ENCODE peak calls at places on chromosomes 5 and 9, in ten cellular contexts. N is GM10248, B is NCI-H1092, S is HT1080, A is cardiac fibroblast, P is SK-N-SH, T is neural crest cell, M is fibroblast of lung, Y is left kidney, C is amniotic stem cell. V is an unnamed sample.

GRCh38 chr9:111661802-111662491 is 542 bp downstream of the GNG10 start:
- DNase-seq in B (peak; percentile 9), A (peak; percentile 41), Y (peak; percentile 81), S (peak; percentile 25), P (peak; percentile 87), T (peak; percentile 35), N (peak; percentile 55), C (peak; percentile 18), M (peak; percentile 34), V (peak; percentile 75)

GRCh38 chr9:129408535-129409215 is 212.2 kb downstream of the C9orf50 start:
- DNase-seq in T (no peak), S (no peak), A (no peak), N (no peak), B (no peak), C (no peak), P (peak; percentile 76), Y (peak; percentile 63), M (no peak), V (no peak)

GRCh38 chr9:116484483-116484776 is 202.7 kb upstream of the TRIM32 start:
- DNase-seq in B (no peak), T (no peak), A (no peak), C (no peak), P (no peak), Y (no peak), N (no peak), M (no peak), S (no peak), V (no peak)

GRCh38 chr5:110917161-110917875 is 154.2 kb upstream of the TSLP start:
- DNase-seq in C (no peak), T (no peak), M (peak; percentile 27), A (peak; percentile 51), S (peak; percentile 46), P (no peak), B (no peak), N (no peak), Y (no peak), V (no peak)

GRCh38 chr5:122697171-122697570 is 77.7 kb upstream of the SNX2 start:
- DNase-seq in P (no peak), A (peak; percentile 27), C (no peak), B (no peak), S (peak; percentile 10), T (no peak), Y (no peak), M (no peak), N (no peak), V (no peak)

GRCh38 chr9:6566409-6567139 is 79.0 kb downstream of the GLDC start:
- DNase-seq in S (peak; percentile 99), B (no peak), Y (no peak), N (peak; percentile 28), C (peak; percentile 87), P (no peak), T (no peak), M (peak; percentile 95), A (peak; percentile 99), V (no peak)

GRCh38 chr5:135160036-135160675 is 126.1 kb upstream of the PITX1 start:
- DNase-seq in A (no peak), M (no peak), P (no peak), Y (no peak), S (no peak), C (no peak), N (no peak), B (no peak), T (no peak), V (no peak)

GRCh38 chr5:14342306-14342705 is 199.2 kb downstream of the TRIO start:
- DNase-seq in Y (no peak), T (no peak), C (no peak), P (no peak), A (peak; percentile 52), M (peak; percentile 31), S (no peak), B (no peak), N (peak; percentile 47), V (no peak)

GRCh38 chr5:144864113-144864512 is 693.4 kb downstream of the KCTD16 start:
- DNase-seq in N (no peak), B (peak; percentile 13), M (no peak), S (no peak), P (no peak), C (no peak), T (no peak), A (no peak), Y (peak; percentile 55), V (no peak)

GRCh38 chr5:64213568-64213967 is 47.9 kb downstream of the RNF180 start:
- DNase-seq in C (no peak), B (no peak), N (no peak), P (no peak), Y (no peak), S (no peak), T (no peak), A (no peak), M (no peak), V (no peak)

GRCh38 chr5:59562756-59563389 is 330.7 kb downstream of the PDE4D start:
- DNase-seq in A (peak; percentile 54), T (no peak), C (no peak), M (peak; percentile 31), Y (peak; percentile 75), B (no peak), P (no peak), N (peak; percentile 45), S (peak; percentile 96), V (peak; percentile 79)

GRCh38 chr9:76817489-76817888 is 53.3 kb downstream of the PCA3 start:
- DNase-seq in C (no peak), T (no peak), B (no peak), M (peak; percentile 74), N (no peak), S (peak; percentile 53), P (no peak), Y (no peak), A (peak; percentile 87), V (no peak)

GRCh38 chr5:125190232-125191051 is 444.0 kb upstream of the ZNF608 start:
- DNase-seq in T (no peak), C (no peak), Y (peak; percentile 79), A (no peak), P (peak; percentile 40), S (peak; percentile 18), M (no peak), N (no peak), B (no peak), V (peak; percentile 28)

GRCh38 chr5:164562271-164562856 is 1056.9 kb downstream of the MAT2B start:
- DNase-seq in T (no peak), N (no peak), C (no peak), Y (no peak), B (no peak), A (peak; percentile 5), M (peak; percentile 15), S (no peak), P (no peak), V (no peak)

GRCh38 chr5:120614512-120614911 is 150.4 kb downstream of the PRR16 start:
- DNase-seq in C (peak; percentile 23), Y (no peak), M (peak; percentile 68), S (no peak), P (no peak), T (no peak), B (no peak), N (no peak), A (peak; percentile 75), V (no peak)

GRCh38 chr5:146945722-146946121 is 67.2 kb upstream of the PPP2R2B start:
- DNase-seq in B (no peak), Y (no peak), S (no peak), N (no peak), M (no peak), P (no peak), T (no peak), A (no peak), C (no peak), V (no peak)

GRCh38 chr5:95725937-95726810 is 5.0 kb upstream of the RHOBTB3 start:
- DNase-seq in B (no peak), A (peak; percentile 65), M (peak; percentile 62), C (no peak), N (peak; percentile 25), Y (no peak), P (no peak), T (no peak), S (no peak), V (no peak)

GRCh38 chr9:447230-448025 is 232.8 kb downstream of the DOCK8 start:
- DNase-seq in B (no peak), S (peak; percentile 64), Y (no peak), A (peak; percentile 43), T (no peak), N (peak; percentile 26), C (no peak), P (no peak), M (no peak), V (no peak)

GRCh38 chr5:56647109-56647863 is 168.1 kb upstream of the MAP3K1 start:
- DNase-seq in A (no peak), B (no peak), T (no peak), N (no peak), M (no peak), C (no peak), Y (no peak), S (no peak), P (no peak), V (no peak)

GRCh38 chr5:67543704-67544103 is 347.1 kb upstream of the CD180 start:
- DNase-seq in Y (no peak), P (no peak), N (no peak), M (no peak), C (no peak), A (peak; percentile 22), B (no peak), T (no peak), S (no peak), V (no peak)

GRCh38 chr5:308672-309271 is 12.7 kb upstream of the AHRR start:
- DNase-seq in P (peak; percentile 39), M (peak; percentile 42), T (no peak), S (peak; percentile 81), C (no peak), Y (peak; percentile 81), B (no peak), A (peak; percentile 49), N (peak; percentile 26), V (peak; percentile 37)

GRCh38 chr9:99778308-99778707 is 43.4 kb upstream of the NR4A3 start:
- DNase-seq in N (no peak), Y (no peak), S (peak; percentile 85), P (no peak), C (peak; percentile 81), M (peak; percentile 68), B (no peak), A (peak; percentile 79), T (no peak), V (no peak)

GRCh38 chr9:112012026-112012902 is 115.7 kb downstream of the UGCG start:
- DNase-seq in P (no peak), Y (no peak), N (peak; percentile 65), B (no peak), T (no peak), A (peak; percentile 98), C (peak; percentile 76), S (peak; percentile 97), M (peak; percentile 87), V (no peak)

GRCh38 chr9:99948896-99949295 is 42.4 kb downstream of the STX17 start:
- DNase-seq in S (peak; percentile 16), Y (no peak), P (no peak), B (peak; percentile 7), C (no peak), M (no peak), N (no peak), T (no peak), A (peak; percentile 55), V (no peak)

GRCh38 chr5:85549836-85550599 is 1067.7 kb upstream of the COX7C start:
- DNase-seq in Y (no peak), S (no peak), P (no peak), T (no peak), B (no peak), N (no peak), A (no peak), M (no peak), C (no peak), V (no peak)

GRCh38 chr9:34250721-34251120 is 71.9 kb downstream of the UBAP1 start:
- DNase-seq in Y (no peak), B (no peak), S (no peak), N (no peak), M (no peak), C (no peak), T (no peak), P (no peak), A (no peak), V (no peak)

GRCh38 chr5:38360323-38361061 is 102.1 kb downstream of the EGFLAM start:
- DNase-seq in S (no peak), A (no peak), B (no peak), P (no peak), N (no peak), Y (no peak), T (no peak), C (no peak), M (no peak), V (no peak)

GRCh38 chr9:36007309-36007708 is 29.4 kb upstream of the RECK start:
- DNase-seq in B (no peak), N (peak; percentile 62), M (no peak), A (no peak), P (no peak), Y (no peak), T (no peak), S (no peak), C (no peak), V (no peak)